ENCODE peak calls at places on chromosomes 12 and 14, in five cellular contexts. L is naive thymus-derived CD8-positive, alpha-beta T cell; B is EL; K is NCI-H1105; U is endothelial cell. W is an unnamed sample.

GRCh38 chr14:21055473-21056117 is 2.0 kb upstream of the RNASE8 start:
- DNase-seq in L (no peak), B (no peak), K (no peak), U (no peak), W (no peak)

GRCh38 chr12:131915000-131915689 is 13.9 kb upstream of the PUS1 start:
- DNase-seq in K (no peak), L (no peak), U (no peak), B (no peak), W (no peak)

GRCh38 chr14:93133476-93133875 is 17.8 kb upstream of the ITPK1 start:
- DNase-seq in U (no peak), L (no peak), K (no peak), B (peak; percentile 60), W (no peak)

GRCh38 chr14:55949708-55950107 is 168.5 kb upstream of the PELI2 start:
- DNase-seq in U (no peak), B (no peak), L (no peak), K (no peak), W (no peak)

GRCh38 chr14:73742520-73743238 is 28.5 kb upstream of the PNMA1 start:
- DNase-seq in L (no peak), U (no peak), K (no peak), B (no peak), W (peak; percentile 17)

GRCh38 chr14:74592476-74593191 is 19.4 kb downstream of the LTBP2 start:
- DNase-seq in U (no peak), L (no peak), K (no peak), B (no peak), W (no peak)

GRCh38 chr12:39873065-39873464 is 232.8 kb downstream of the SLC2A13 start:
- DNase-seq in U (no peak), B (no peak), L (no peak), K (no peak), W (no peak)

GRCh38 chr14:55873229-55873628 is 245.0 kb upstream of the PELI2 start:
- DNase-seq in L (no peak), B (no peak), U (no peak), K (no peak), W (no peak)

GRCh38 chr14:89303452-89304435 is 113.3 kb downstream of the FOXN3 start:
- DNase-seq in U (no peak), K (peak; percentile 65), B (peak; percentile 77), L (peak; percentile 54), W (no peak)

GRCh38 chr12:66668311-66668710 is 10.6 kb downstream of the GRIP1 start:
- DNase-seq in B (no peak), K (peak; percentile 53), L (no peak), U (no peak), W (no peak)

GRCh38 chr14:104104006-104104901 is 18.8 kb downstream of the ASPG start:
- DNase-seq in L (no peak), U (no peak), K (no peak), B (no peak), W (no peak)

GRCh38 chr12:70788774-70789173 is 131.8 kb downstream of the PTPRR start:
- DNase-seq in K (no peak), U (no peak), B (no peak), L (no peak), W (no peak)

GRCh38 chr14:74804219-74804825 is 41.2 kb downstream of the YLPM1 start:
- DNase-seq in B (peak; percentile 62), K (peak; percentile 20), U (peak; percentile 48), L (peak; percentile 42), W (no peak)

GRCh38 chr12:130655010-130655409 is 61.1 kb downstream of the RIMBP2 start:
- DNase-seq in B (no peak), U (no peak), K (no peak), L (no peak), W (no peak)

GRCh38 chr12:94973202-94973601 is 30.3 kb downstream of the NDUFA12 start:
- DNase-seq in U (no peak), B (no peak), L (no peak), K (no peak), W (no peak)